ENCODE peak calls at places on chromosomes 5 and 9, in four cellular contexts. E is neural crest cell, P is IMR-90, W is astrocyte of the spinal cord. L is an unnamed sample.

GRCh38 chr9:109020113-109020512 is 6.8 kb upstream of the CTNNAL1 start:
- DNase-seq in E (no peak), P (no peak), W (no peak), L (no peak)

GRCh38 chr5:14348142-14348541 is 205.0 kb downstream of the TRIO start:
- DNase-seq in E (no peak), P (peak), W (no peak), L (no peak)

GRCh38 chr5:151002681-151003502 is 17.5 kb upstream of the GPX3 start:
- DNase-seq in E (no peak), W (no peak), P (no peak), L (no peak)

GRCh38 chr9:118170032-118170955 is 466.1 kb downstream of the TLR4 start:
- DNase-seq in E (peak), W (peak), P (no peak), L (peak)

GRCh38 chr5:132193165-132193694 is 34.4 kb downstream of the P4HA2 start:
- DNase-seq in P (no peak), E (no peak), W (no peak), L (no peak)

GRCh38 chr5:115584501-115584900 is 17.8 kb downstream of the TICAM2 start:
- DNase-seq in W (no peak), P (no peak), E (no peak), L (no peak)

GRCh38 chr5:473344-474192 is 30.6 kb downstream of the EXOC3 start:
- DNase-seq in W (peak), P (peak), E (no peak), L (peak)

GRCh38 chr9:104093162-104093561 is 947 bp upstream of the SMC2 start:
- DNase-seq in E (no peak), P (peak), W (no peak), L (peak)

GRCh38 chr5:65663804-65664521 is 39.1 kb downstream of the SHLD3 start:
- DNase-seq in W (peak), P (peak), E (no peak), L (peak)

GRCh38 chr5:54742417-54742889 is 224.9 kb downstream of the SNX18 start:
- DNase-seq in P (peak), W (peak), E (no peak), L (peak)
- TF ChIP-seq CTCF in P (peak), W (peak), E (no peak), L (peak)

DNA sequence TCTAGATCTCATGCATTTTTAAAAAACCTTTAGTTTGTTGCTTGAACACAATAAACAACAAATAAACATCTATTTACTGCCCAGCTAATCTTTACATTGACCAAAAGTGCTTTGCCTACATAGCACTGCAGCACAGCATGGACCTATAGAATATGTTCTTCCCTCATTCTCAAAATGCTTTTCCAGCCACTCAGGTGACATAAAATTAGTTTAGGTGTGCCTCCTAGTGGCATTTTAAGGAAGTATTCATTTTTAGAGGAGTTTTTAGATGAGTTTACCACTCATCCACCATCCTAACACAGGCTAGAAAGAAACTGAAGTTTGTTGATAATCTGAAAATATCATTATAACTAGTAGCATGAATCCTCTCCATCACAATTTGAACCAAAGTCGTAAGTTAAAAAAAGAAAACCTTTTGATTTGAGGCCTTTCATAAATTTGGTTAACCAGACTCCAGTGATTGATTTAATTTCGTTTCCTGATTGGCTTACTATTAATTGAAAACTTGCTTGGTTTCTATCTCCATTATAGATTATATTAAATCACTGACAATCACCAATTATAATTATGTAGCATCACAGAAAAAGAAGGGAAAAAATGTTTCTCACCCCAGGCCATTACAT is 12.6 kb downstream of the PLGRKT start:
- DNase-seq in E (no peak), P (no peak), W (peak), L (peak)
- TF ChIP-seq CTCF in E (peak), P (peak), W (peak), L (peak)

GRCh38 chr5:109589983-109590382 is 99.7 kb upstream of the MAN2A1 start:
- DNase-seq in E (no peak), P (no peak), W (no peak), L (no peak)
- TF ChIP-seq CTCF in E (no peak), P (no peak), W (no peak), L (no peak)

GRCh38 chr5:59450245-59450644 is 443.3 kb downstream of the PDE4D start:
- DNase-seq in E (no peak), P (no peak), W (no peak), L (no peak)
- TF ChIP-seq CTCF in E (peak), P (no peak), W (peak), L (peak)

DNA sequence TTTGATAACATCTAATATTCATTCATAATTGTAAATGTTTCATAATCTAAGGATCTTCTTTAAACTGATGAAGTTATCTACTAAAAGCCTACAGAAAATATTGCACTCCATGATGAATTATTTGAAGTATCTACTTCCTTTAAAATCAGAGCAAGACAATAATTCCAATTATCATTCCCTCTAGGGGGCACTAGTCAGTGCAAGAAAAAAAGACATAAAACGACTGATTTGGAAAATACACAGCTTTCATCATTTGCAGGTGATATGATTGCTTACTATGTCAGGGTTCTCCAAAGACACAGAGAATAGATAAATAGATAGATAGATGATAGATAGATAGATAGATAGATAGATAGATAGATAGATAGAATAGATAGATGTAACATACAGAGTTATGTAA is 13.5 kb upstream of the GRM6 start:
- DNase-seq in E (no peak), W (no peak), P (no peak), L (no peak)
- TF ChIP-seq CTCF in E (peak), W (no peak), P (no peak), L (peak)

GRCh38 chr9:133359420-133360175 is 3.2 kb downstream of the SURF2 start:
- DNase-seq in P (no peak), W (no peak), E (no peak), L (peak)
- TF ChIP-seq CTCF in P (peak), W (peak), E (peak), L (peak)

L was measured in osteoblast.